ENCODE peak calls at places on chromosomes 6 and 20, in five cellular contexts. R, Z, N, V and S are unnamed samples.

GRCh38 chr6:29722773-29723665 is at the start of gene HLA-F:
- DNase-seq in R (peak), Z (peak), N (peak), V (peak), S (peak)

GRCh38 chr6:133184798-133185380 is 56.3 kb upstream of the EYA4 start:
- DNase-seq in R (no peak), Z (no peak), N (no peak), V (peak), S (no peak)

GRCh38 chr6:170459451-170459850 is 93.7 kb downstream of the PSMB1 start:
- DNase-seq in R (peak), Z (no peak), N (no peak), V (no peak), S (no peak)

GRCh38 chr6:170140129-170140528 is 150.7 kb downstream of the DLL1 start:
- DNase-seq in R (no peak), Z (no peak), N (no peak), V (no peak), S (no peak)

GRCh38 chr6:137926207-137926731 is 59.2 kb downstream of the TNFAIP3 start:
- DNase-seq in R (peak), Z (peak), N (no peak), V (no peak), S (no peak)

GRCh38 chr20:20367681-20368413 is at the start of gene INSM1:
- DNase-seq in R (no peak), Z (peak), N (no peak), V (no peak), S (peak)

GRCh38 chr20:62238569-62239277 is 402 bp downstream of the OSBPL2 start:
- DNase-seq in R (no peak), Z (no peak), N (peak), V (peak), S (no peak)

GRCh38 chr6:624979-625378 is 31.9 kb downstream of the HUS1B start:
- DNase-seq in R (peak), Z (no peak), N (no peak), V (peak), S (no peak)

GRCh38 chr20:41696428-41696827 is 78.3 kb upstream of the CHD6 start:
- DNase-seq in R (no peak), Z (no peak), N (no peak), V (no peak), S (no peak)

GRCh38 chr20:2342243-2342642 is 38.5 kb upstream of the TGM6 start:
- DNase-seq in R (no peak), Z (no peak), N (no peak), V (no peak), S (no peak)

GRCh38 chr6:104639671-104640070 is 220.0 kb downstream of the HACE1 start:
- DNase-seq in R (peak), Z (no peak), N (no peak), V (peak), S (no peak)

GRCh38 chr6:169112483-169113320 is 140.9 kb downstream of the THBS2 start:
- DNase-seq in R (no peak), Z (no peak), N (no peak), V (no peak), S (no peak)

GRCh38 chr6:51350308-51350904 is 531.7 kb downstream of the TFAP2B start:
- DNase-seq in R (no peak), Z (no peak), N (no peak), V (peak), S (no peak)

GRCh38 chr6:144036064-144036873 is 28.2 kb upstream of the PLAGL1 start:
- DNase-seq in R (no peak), Z (peak), N (no peak), V (no peak), S (no peak)

GRCh38 chr6:35624341-35625070 is 64.2 kb downstream of the FKBP5 start:
- DNase-seq in R (no peak), Z (no peak), N (no peak), V (no peak), S (no peak)

GRCh38 chr20:47508228-47508752 is 6.6 kb downstream of the NCOA3 start:
- DNase-seq in R (no peak), Z (peak), N (no peak), V (peak), S (no peak)

GRCh38 chr20:47509104-47509661 is 7.5 kb downstream of the NCOA3 start:
- DNase-seq in R (no peak), Z (no peak), N (no peak), V (no peak), S (no peak)

GRCh38 chr20:47503685-47504084 is 2.0 kb downstream of the NCOA3 start:
- DNase-seq in R (no peak), Z (no peak), N (no peak), V (peak), S (no peak)

GRCh38 chr20:47506850-47507249 is 5.2 kb downstream of the NCOA3 start:
- DNase-seq in R (no peak), Z (no peak), N (no peak), V (no peak), S (no peak)

DNA sequence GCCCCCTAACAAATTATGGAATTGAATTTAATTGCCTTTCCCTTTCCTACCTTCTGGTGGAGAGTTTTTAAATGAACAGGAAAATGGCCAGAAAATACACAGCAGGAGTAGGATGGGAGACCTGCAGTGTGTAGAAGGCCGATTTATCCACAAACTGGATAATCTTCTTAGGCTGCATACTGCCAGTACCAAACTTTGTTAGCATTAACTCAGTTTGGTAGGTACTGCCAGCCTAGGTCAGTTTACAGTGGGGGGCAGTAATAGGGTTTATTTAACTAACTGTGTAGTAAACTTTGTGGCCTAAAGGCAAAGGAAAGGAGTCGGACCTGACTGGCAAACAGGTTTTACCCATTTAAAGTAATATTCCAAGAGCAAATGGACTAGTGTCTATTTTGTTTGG is 4.6 kb downstream of the NCOA3 start:
- DNase-seq in R (no peak), Z (no peak), N (no peak), V (no peak), S (no peak)
- H3K27ac ChIP-seq in R (no peak), Z (peak), N (no peak), V (peak), S (no peak)

GRCh38 chr20:49908258-49908565 is 7.1 kb downstream of the SPATA2 start:
- DNase-seq in R (no peak), Z (no peak), N (no peak), V (no peak), S (no peak)
- H3K27ac ChIP-seq in R (no peak), Z (no peak), N (no peak), V (no peak), S (peak)

DNA sequence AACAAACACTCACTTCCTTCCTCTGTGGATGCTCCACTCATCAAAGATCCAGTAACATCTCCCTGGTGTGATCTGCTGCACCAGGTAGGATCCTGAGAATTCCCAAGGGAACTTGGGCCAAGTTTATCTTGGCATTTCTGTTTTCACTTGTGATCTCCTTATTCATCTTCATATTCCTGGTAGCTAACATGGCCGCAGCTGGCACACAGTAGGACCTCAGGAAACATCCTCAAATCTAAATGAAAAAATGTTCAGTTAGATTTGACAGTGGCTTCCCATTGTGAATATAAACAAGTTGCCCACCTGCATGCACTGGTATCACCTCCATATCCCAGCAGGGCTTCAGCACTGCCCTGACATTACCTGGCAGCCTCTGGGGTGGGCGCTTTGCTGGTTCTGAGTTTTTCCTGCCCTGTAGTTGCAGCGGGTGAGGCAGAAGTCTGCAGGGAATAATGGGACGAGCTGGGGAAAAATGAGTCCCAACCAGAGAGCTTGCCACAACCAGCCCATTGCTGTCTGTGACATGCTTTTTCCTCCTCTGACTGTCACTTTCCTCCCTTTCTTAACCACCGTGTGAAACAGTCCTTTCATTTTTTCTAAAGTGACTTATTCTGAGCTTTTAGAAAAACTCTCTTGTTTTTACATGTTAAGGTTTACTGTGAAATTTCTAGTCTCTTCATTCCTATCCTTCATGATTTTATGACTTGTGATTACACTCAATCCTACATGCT is 9.4 kb upstream of the DSTN start:
- DNase-seq in R (no peak), Z (no peak), N (no peak), V (no peak), S (no peak)
- H3K27ac ChIP-seq in R (no peak), Z (no peak), N (no peak), V (no peak), S (no peak)

GRCh38 chr6:56793938-56794337 is 151.2 kb upstream of the DST start:
- DNase-seq in R (no peak), Z (no peak), N (no peak), V (no peak), S (no peak)

GRCh38 chr6:56795852-56796532 is 153.3 kb upstream of the DST start:
- DNase-seq in R (peak), Z (no peak), N (no peak), V (no peak), S (no peak)

GRCh38 chr6:56798163-56798562 is 155.5 kb upstream of the DST start:
- DNase-seq in R (peak), Z (no peak), N (no peak), V (no peak), S (no peak)

GRCh38 chr6:56790424-56790823 is 147.7 kb upstream of the DST start:
- DNase-seq in R (no peak), Z (no peak), N (no peak), V (no peak), S (no peak)

DNA sequence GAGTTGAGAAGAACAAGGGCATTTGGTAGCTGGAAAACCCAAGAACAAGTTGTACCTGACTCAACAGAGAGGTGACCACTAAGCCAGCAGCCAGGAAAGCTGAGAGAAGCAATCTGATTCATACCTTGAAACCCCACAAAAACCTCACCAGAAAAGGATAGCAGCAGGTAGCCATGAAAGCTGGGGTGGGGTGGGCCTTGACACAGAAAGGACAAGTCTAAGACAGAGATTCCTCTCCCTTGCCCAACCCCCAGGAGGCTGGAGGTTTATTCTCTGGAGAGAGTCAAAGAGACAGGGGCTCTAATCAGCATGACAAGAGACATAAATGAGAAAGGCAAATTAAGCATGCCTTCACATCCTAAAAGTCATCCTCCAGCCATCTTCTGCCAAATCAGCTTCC is 151.7 kb upstream of the DST start:
- DNase-seq in R (no peak), Z (no peak), N (no peak), V (no peak), S (no peak)
- H3K27ac ChIP-seq in R (no peak), Z (no peak), N (no peak), V (no peak), S (no peak)

DNA sequence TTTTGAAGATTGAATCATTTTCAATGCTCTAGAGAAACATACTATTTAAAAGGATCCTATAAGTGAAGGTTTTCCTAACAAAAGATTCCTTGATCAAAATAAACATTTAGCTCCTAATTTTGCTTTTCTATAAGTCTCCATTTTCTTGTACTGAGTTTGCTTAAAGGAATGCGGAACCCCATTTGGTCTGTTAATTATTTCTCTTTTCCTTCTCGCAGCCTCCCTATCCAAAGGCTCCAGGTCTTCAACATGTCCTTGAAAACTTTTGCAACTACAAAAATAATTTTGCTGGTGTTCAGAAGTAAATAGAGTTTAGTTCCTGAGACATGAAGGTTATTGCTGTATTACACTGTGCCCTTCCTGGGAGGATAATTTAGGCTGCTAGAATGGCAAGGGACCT is 8.3 kb upstream of the NPEPL1 start:
- DNase-seq in R (no peak), Z (no peak), N (no peak), V (no peak), S (no peak)
- H3K27ac ChIP-seq in R (no peak), Z (no peak), N (peak), V (no peak), S (no peak)

DNA sequence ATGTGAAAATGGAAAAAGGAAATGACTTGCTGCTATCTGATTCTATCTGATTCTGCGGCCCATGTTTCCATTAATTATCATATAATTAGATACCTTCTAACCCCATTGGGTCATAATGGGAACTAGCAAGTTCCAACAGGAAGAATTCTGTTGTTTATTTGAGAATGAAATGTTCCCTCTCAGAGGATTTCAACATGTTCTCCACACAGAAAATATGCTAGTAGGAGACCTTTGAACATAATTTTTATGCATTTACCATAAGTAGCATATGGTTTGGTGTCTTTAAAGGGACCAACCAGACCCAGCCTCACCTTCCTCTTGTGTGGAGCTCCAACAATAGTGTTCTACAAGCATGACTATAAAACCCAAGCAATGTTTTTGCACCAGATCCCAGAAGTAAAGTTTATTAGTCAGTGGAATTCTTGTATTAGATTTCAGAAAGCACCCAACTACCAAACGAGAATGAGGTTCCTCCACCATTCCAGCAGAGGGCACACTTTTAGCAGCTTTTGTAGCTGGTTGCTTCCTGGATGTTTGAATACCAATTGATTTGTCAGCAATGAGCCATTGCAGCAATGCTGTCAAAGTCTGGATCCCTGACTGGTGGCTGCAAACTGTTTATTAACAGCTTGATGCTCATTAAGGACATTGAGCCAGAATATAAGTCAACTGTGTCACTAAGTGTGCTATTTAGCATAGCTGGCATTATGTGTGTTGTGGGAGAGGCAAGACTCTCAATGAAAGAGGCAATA is 143.6 kb upstream of the GJE1 start:
- DNase-seq in R (peak), Z (peak), N (no peak), V (peak), S (no peak)
- H3K27ac ChIP-seq in R (no peak), Z (no peak), N (no peak), V (no peak), S (no peak)

GRCh38 chr20:43513298-43514061 is 6.0 kb downstream of the L3MBTL1 start:
- DNase-seq in R (no peak), Z (no peak), N (no peak), V (no peak), S (no peak)
- H3K27ac ChIP-seq in R (no peak), Z (no peak), N (peak), V (no peak), S (peak)

GRCh38 chr6:89385846-89386245 is 26.2 kb downstream of the RRAGD start:
- DNase-seq in R (no peak), Z (no peak), N (no peak), V (peak), S (no peak)
- H3K27ac ChIP-seq in R (no peak), Z (no peak), N (no peak), V (peak), S (no peak)

GRCh38 chr6:52513464-52513863 is 63.4 kb downstream of the TRAM2 start:
- DNase-seq in R (no peak), Z (no peak), N (no peak), V (no peak), S (no peak)
- H3K27ac ChIP-seq in R (peak), Z (no peak), N (no peak), V (no peak), S (no peak)

GRCh38 chr6:43705996-43706395 is 18.4 kb upstream of the MRPS18A start:
- DNase-seq in R (no peak), Z (no peak), N (no peak), V (peak), S (no peak)
- H3K27ac ChIP-seq in R (no peak), Z (no peak), N (peak), V (peak), S (no peak)